ENCODE peak calls at places on chromosome 3, in six cellular contexts. O is upper lobe of left lung; J is T-helper 17 cell; K is activated CD8-positive, alpha-beta T cell treated with anti-CD3 and anti-CD28 coated beads, Interleukin-2, amount 10 ng/mL, durations not matched to agents 7 days and 5 days; F is activated CD4-positive, alpha-beta T cell treated with anti-CD3 and anti-CD28 coated beads for 36 hours; E is activated CD4-positive, CD25-positive, alpha-beta regulatory T cell treated with anti-CD3 and anti-CD28 coated beads, Interleukin-2, amount 50 U/mL, for 24 hours. A is an unnamed sample.

GRCh38 chr3:170204023-170204472 is 18.2 kb upstream of the PRKCI start:
- ATAC-seq in O (no peak), J (no peak), K (no peak), F (no peak), E (no peak), A (no peak)

GRCh38 chr3:10002951-10003350 is 16.3 kb upstream of the EMC3 start:
- ATAC-seq in O (no peak), J (no peak), K (no peak), F (no peak), E (no peak), A (no peak)

GRCh38 chr3:115804722-115805121 is 181.4 kb downstream of the GAP43 start:
- ATAC-seq in O (no peak), J (no peak), K (no peak), F (no peak), E (no peak), A (no peak)

GRCh38 chr3:71583569-71584215 is at the start of gene FOXP1:
- ATAC-seq in O (peak), J (peak), K (peak), F (peak), E (peak), A (peak)

GRCh38 chr3:148360046-148360445 is 337.7 kb upstream of the AGTR1 start:
- ATAC-seq in O (no peak), J (no peak), K (no peak), F (no peak), E (no peak), A (no peak)

GRCh38 chr3:64432870-64433269 is 207.6 kb upstream of the PRICKLE2 start:
- ATAC-seq in O (no peak), J (no peak), K (no peak), F (no peak), E (no peak), A (no peak)

GRCh38 chr3:108897883-108898282 is 55.8 kb downstream of the GUCA1C start:
- ATAC-seq in O (no peak), J (no peak), K (peak), F (peak), E (peak), A (no peak)

GRCh38 chr3:55449527-55449926 is 37.6 kb downstream of the WNT5A start:
- ATAC-seq in O (no peak), J (no peak), K (no peak), F (no peak), E (no peak), A (no peak)

GRCh38 chr3:192899540-192899982 is 18.1 kb downstream of the MB21D2 start:
- ATAC-seq in O (no peak), J (peak), K (no peak), F (peak), E (peak), A (no peak)

GRCh38 chr3:64039273-64039672 is 16.0 kb upstream of the PSMD6 start:
- ATAC-seq in O (no peak), J (no peak), K (no peak), F (no peak), E (no peak), A (peak)

GRCh38 chr3:138588445-138588844 is 5.6 kb downstream of the CEP70 start:
- ATAC-seq in O (no peak), J (no peak), K (no peak), F (no peak), E (no peak), A (no peak)

GRCh38 chr3:178060406-178060805 is 475.8 kb upstream of the KCNMB2 start:
- ATAC-seq in O (no peak), J (no peak), K (no peak), F (no peak), E (no peak), A (no peak)

GRCh38 chr3:32434206-32434605 is 42.6 kb downstream of the CMTM7 start:
- ATAC-seq in O (no peak), J (no peak), K (no peak), F (no peak), E (no peak), A (no peak)

GRCh38 chr3:187044206-187044605 is 95.1 kb downstream of the RPL39L start:
- ATAC-seq in O (no peak), J (no peak), K (no peak), F (no peak), E (no peak), A (peak)

GRCh38 chr3:195080125-195080524 is 190.8 kb downstream of the XXYLT1 start:
- ATAC-seq in O (no peak), J (no peak), K (no peak), F (no peak), E (no peak), A (no peak)

GRCh38 chr3:192246847-192247520 is 480.4 kb downstream of the FGF12 start:
- ATAC-seq in O (no peak), J (no peak), K (no peak), F (no peak), E (no peak), A (peak)

GRCh38 chr3:10553586-10554235 is 48.3 kb upstream of the ATP2B2 start:
- ATAC-seq in O (no peak), J (no peak), K (no peak), F (no peak), E (no peak), A (no peak)

GRCh38 chr3:143274291-143274690 is 154.7 kb downstream of the CHST2 start:
- ATAC-seq in O (no peak), J (no peak), K (no peak), F (no peak), E (no peak), A (no peak)

GRCh38 chr3:37249294-37249693 is 74.9 kb upstream of the LRRFIP2 start:
- ATAC-seq in O (no peak), J (no peak), K (no peak), F (no peak), E (no peak), A (no peak)

GRCh38 chr3:193196746-193197145 is 44.3 kb upstream of the PLAAT1 start:
- ATAC-seq in O (no peak), J (no peak), K (no peak), F (no peak), E (no peak), A (no peak)

GRCh38 chr3:27657404-27657803 is 64.7 kb downstream of the EOMES start:
- ATAC-seq in O (no peak), J (no peak), K (no peak), F (no peak), E (no peak), A (no peak)

GRCh38 chr3:168081171-168081771 is 14.5 kb downstream of the GOLIM4 start:
- ATAC-seq in O (no peak), J (no peak), K (no peak), F (no peak), E (no peak), A (no peak)

GRCh38 chr3:7204848-7205156 is 343.9 kb downstream of the GRM7 start:
- ATAC-seq in O (no peak), J (no peak), K (no peak), F (no peak), E (no peak), A (no peak)

A was measured in stimulated activated memory B cell treated with anti-CD40 and anti-IgM and Interleukin-4, amounts not matched to agents 10 μg/mL and 1 μg/mL and 100 μg/mL, for 72 hours.